ENCODE peak calls at places on chromosomes 2 and 18, in eight cellular contexts. E is activated T-cell treated with anti-CD3 and anti-CD28 coated beads for 4 hours; N is C1 segment of cervical spinal cord; U is stimulated activated CD4-positive, alpha-beta T cell treated with anti-CD3 and anti-CD28 coated beads, Interleukin-2, amount 100 ng/mL, for 24 hours; R is activated naive CD4-positive, alpha-beta T cell; Q is cardiac fibroblast; G is AG08395; B is 8988T. S is an unnamed sample.

GRCh38 chr2:123363076-123363475 is 662.0 kb upstream of the CNTNAP5 start:
- DNase-seq in E (no peak), N (no peak), U (no peak), R (no peak), Q (no peak), G (no peak), B (no peak), S (no peak)

GRCh38 chr18:59266019-59266369 is 7.3 kb downstream of the RAX start:
- DNase-seq in E (no peak), N (no peak), U (no peak), R (no peak), Q (no peak), G (no peak), B (no peak), S (no peak)

GRCh38 chr2:18404708-18405107 is 155.7 kb downstream of the RDH14 start:
- DNase-seq in E (no peak), N (no peak), U (no peak), R (no peak), Q (no peak), G (no peak), B (no peak), S (no peak)

GRCh38 chr2:144230452-144231085 is 289.4 kb downstream of the ZEB2 start:
- DNase-seq in E (no peak), N (no peak), U (no peak), R (no peak), Q (no peak), G (no peak), B (no peak), S (no peak)

GRCh38 chr18:75010260-75010659 is 198.7 kb downstream of the PTGR3 start:
- DNase-seq in E (no peak), N (no peak), U (no peak), R (no peak), Q (no peak), G (no peak), B (no peak), S (no peak)

GRCh38 chr18:78913395-78913794 is 66.2 kb upstream of the SALL3 start:
- DNase-seq in E (no peak), N (no peak), U (no peak), R (no peak), Q (no peak), G (no peak), B (no peak), S (no peak)

GRCh38 chr2:24822049-24822706 is 29.0 kb downstream of the CENPO start:
- DNase-seq in E (no peak), N (no peak), U (peak; percentile 9), R (no peak), Q (no peak), G (no peak), B (no peak), S (no peak)

GRCh38 chr2:131517106-131517831 is 10.4 kb upstream of the CCDC74A start:
- DNase-seq in E (no peak), N (no peak), U (no peak), R (no peak), Q (no peak), G (no peak), B (no peak), S (no peak)

GRCh38 chr18:32257073-32257780 is 67.4 kb downstream of the MEP1B start:
- DNase-seq in E (no peak), N (no peak), U (no peak), R (no peak), Q (no peak), G (no peak), B (no peak), S (no peak)

GRCh38 chr2:233061591-233062446 is 1.7 kb downstream of the INPP5D start:
- DNase-seq in E (no peak), N (no peak), U (peak; percentile 57), R (no peak), Q (peak; percentile 18), G (peak; percentile 26), B (peak; percentile 46), S (no peak)

GRCh38 chr2:235512699-235513053 is 18.8 kb downstream of the AGAP1 start:
- DNase-seq in E (no peak), N (no peak), U (no peak), R (no peak), Q (no peak), G (no peak), B (no peak), S (no peak)

GRCh38 chr2:43467889-43468288 is 127.9 kb downstream of the THADA start:
- DNase-seq in E (no peak), N (no peak), U (no peak), R (no peak), Q (peak; percentile 45), G (peak; percentile 42), B (no peak), S (no peak)

GRCh38 chr2:85012855-85013254 is 41.9 kb downstream of the KCMF1 start:
- DNase-seq in E (no peak), N (no peak), U (no peak), R (no peak), Q (no peak), G (no peak), B (no peak), S (no peak)

S was measured in occipital lobe.